ENCODE peak calls at places on chromosomes 7 and 10, in seven cellular contexts. E is cardiac muscle cell; G is lung; X is CD4-positive, CD25-positive, alpha-beta regulatory T cell; Q is heart left ventricle; S is heart right ventricle; D is aorta. O is an unnamed sample.
A peak's percentile ranks its signal among the peaks of the same experiment; 100 is the strongest.

GRCh38 chr10:18195060-18195799 is 55.0 kb downstream of the CACNB2 start:
- DNase-seq in E (peak; percentile 17), G (no peak), X (no peak), Q (no peak), S (no peak), D (no peak), O (peak; percentile 77)

GRCh38 chr10:27742195-27742925 is 3.3 kb downstream of the MKX start:
- DNase-seq in E (peak; percentile 87), G (peak; percentile 81), X (peak; percentile 72), Q (peak; percentile 71), S (peak; percentile 75), D (peak; percentile 94), O (peak; percentile 87)

GRCh38 chr7:81484266-81484665 is 285.6 kb downstream of the HGF start:
- DNase-seq in E (peak; percentile 92), G (no peak), X (no peak), Q (peak; percentile 61), S (peak; percentile 30), D (peak; percentile 72), O (peak; percentile 79)

GRCh38 chr10:43036581-43037428 is 40.1 kb upstream of the RET start:
- DNase-seq in E (no peak), G (no peak), X (no peak), Q (no peak), S (no peak), D (no peak), O (no peak)

GRCh38 chr10:27192284-27192683 is 37.1 kb downstream of the MASTL start:
- DNase-seq in E (peak; percentile 92), G (no peak), X (no peak), Q (no peak), S (no peak), D (no peak), O (no peak)

GRCh38 chr10:11411926-11412545 is 199.4 kb downstream of the USP6NL start:
- DNase-seq in E (peak; percentile 7), G (no peak), X (peak; percentile 18), Q (no peak), S (no peak), D (no peak), O (peak; percentile 54)

GRCh38 chr10:63390521-63390920 is 75.3 kb downstream of the JMJD1C start:
- DNase-seq in E (no peak), G (no peak), X (peak; percentile 5), Q (no peak), S (no peak), D (no peak), O (no peak)

GRCh38 chr7:128068785-128069184 is 37.5 kb upstream of the LRRC4 start:
- DNase-seq in E (no peak), G (no peak), X (no peak), Q (no peak), S (no peak), D (no peak), O (no peak)

GRCh38 chr7:8111282-8111681 is 142.7 kb downstream of the GLCCI1 start:
- DNase-seq in E (no peak), G (no peak), X (no peak), Q (no peak), S (no peak), D (no peak), O (no peak)

GRCh38 chr7:75867390-75867717 is 11.5 kb upstream of the RHBDD2 start:
- DNase-seq in E (no peak), G (no peak), X (no peak), Q (no peak), S (no peak), D (no peak), O (no peak)

DNA sequence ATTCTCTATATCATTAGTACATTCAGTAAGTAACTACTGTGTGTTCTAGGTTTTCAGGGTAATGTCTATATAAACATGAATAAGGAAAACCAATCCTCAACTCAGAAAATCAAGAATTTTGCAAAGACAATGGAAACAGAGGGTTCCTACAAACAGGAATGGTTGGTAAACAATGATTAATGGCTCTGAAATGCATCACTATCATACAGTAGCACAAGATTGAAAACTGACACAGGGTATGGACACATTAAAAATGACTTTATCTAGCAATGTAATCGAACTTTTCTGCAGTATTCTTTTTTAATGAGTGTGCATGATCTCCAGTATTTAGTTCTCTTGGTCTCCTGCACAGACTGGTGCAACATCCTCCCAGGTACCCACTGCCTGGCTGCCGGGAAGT is 15.9 kb downstream of the GRB10 start:
- DNase-seq in E (no peak), G (no peak), X (no peak), Q (no peak), S (no peak), D (no peak), O (no peak)
- H3K4me1 ChIP-seq in E (no peaks in the 10 kb centered on the region), G (peaks cover 21% of the 10 kb centered on the region), X (no peaks in the 10 kb centered on the region), Q (peaks cover 16% of the 10 kb centered on the region), S (peaks cover 25% of the 10 kb centered on the region), D (peaks cover 5% of the 10 kb centered on the region), O (no peaks in the 10 kb centered on the region)

GRCh38 chr7:1757601-1758000 is 87.5 kb downstream of the ELFN1 start:
- DNase-seq in E (no peak), G (no peak), X (no peak), Q (no peak), S (no peak), D (peak; percentile 54), O (no peak)
- H3K4me3 ChIP-seq in E (no peak overlapping the region), G (no peak overlapping the region), X (no peak overlapping the region), Q (no peak overlapping the region), S (no peak overlapping the region), D (no peak overlapping the region), O (no peak overlapping the region)

GRCh38 chr10:69451209-69451783 is at the start of gene TSPAN15:
- DNase-seq in E (peak; percentile 82), G (peak; percentile 90), X (peak; percentile 88), Q (peak; percentile 93), S (peak; percentile 94), D (peak; percentile 95), O (peak; percentile 91)

GRCh38 chr10:69452676-69453415 is 1.6 kb downstream of the TSPAN15 start:
- DNase-seq in E (no peak), G (no peak), X (no peak), Q (no peak), S (no peak), D (no peak), O (no peak)

GRCh38 chr10:69446650-69447151 is 4.6 kb upstream of the TSPAN15 start:
- DNase-seq in E (peak; percentile 80), G (no peak), X (peak; percentile 29), Q (no peak), S (no peak), D (no peak), O (no peak)

GRCh38 chr10:69451784-69452251 is 553 bp downstream of the TSPAN15 start:
- DNase-seq in E (no peak), G (peak; percentile 73), X (peak; percentile 25), Q (no peak), S (peak; percentile 27), D (no peak), O (no peak)

DNA sequence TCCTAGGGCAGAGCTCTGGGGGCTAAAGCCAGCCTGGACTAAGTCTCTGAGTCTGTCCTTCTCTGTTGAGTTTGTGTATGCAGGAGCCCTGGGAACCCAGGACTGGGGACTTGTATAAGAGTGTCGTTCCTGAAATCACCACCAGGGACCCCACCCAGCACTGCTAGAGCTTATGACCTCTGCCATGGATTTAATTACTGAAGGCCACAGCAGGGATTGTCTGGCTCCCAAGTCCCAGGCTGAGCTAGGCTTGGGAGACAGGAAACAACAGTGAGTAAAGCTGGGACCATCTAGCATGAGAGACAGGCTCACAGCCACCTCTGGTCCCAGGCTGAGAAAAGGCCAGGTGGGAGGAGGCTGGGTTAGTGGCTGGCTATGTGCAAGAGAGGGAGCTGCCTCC is 1.4 kb upstream of the TSPAN15 start:
- DNase-seq in E (peak; percentile 64), G (peak; percentile 54), X (peak; percentile 78), Q (peak; percentile 56), S (no peak), D (no peak), O (peak; percentile 52)
- H3K4me1 ChIP-seq in E (peaks cover 27% of the 10 kb centered on the region), G (peaks cover 19% of the 10 kb centered on the region), X (peaks cover 13% of the 10 kb centered on the region), Q (peaks cover 13% of the 10 kb centered on the region), S (peaks cover 32% of the 10 kb centered on the region), D (no peaks in the 10 kb centered on the region), O (peaks cover 9% of the 10 kb centered on the region)

GRCh38 chr10:80264081-80265056 is 25.1 kb downstream of the MAT1A start:
- DNase-seq in E (no peak), G (no peak), X (no peak), Q (no peak), S (no peak), D (no peak), O (no peak)
- H3K4me3 ChIP-seq in E (no peak overlapping the region), G (no peak overlapping the region), X (no peak overlapping the region), Q (no peak overlapping the region), S (no peak overlapping the region), D (no peak overlapping the region), O (no peak overlapping the region)

GRCh38 chr7:47377741-47378140 is 204.2 kb downstream of the TNS3 start:
- DNase-seq in E (no peak), G (no peak), X (no peak), Q (no peak), S (no peak), D (no peak), O (no peak)
- H3K4me1 ChIP-seq in E (peaks cover 14% of the 10 kb centered on the region), G (peaks cover 17% of the 10 kb centered on the region), X (no peaks in the 10 kb centered on the region), Q (peaks cover 35% of the 10 kb centered on the region), S (peaks cover 23% of the 10 kb centered on the region), D (peaks cover 5% of the 10 kb centered on the region), O (no peaks in the 10 kb centered on the region)

DNA sequence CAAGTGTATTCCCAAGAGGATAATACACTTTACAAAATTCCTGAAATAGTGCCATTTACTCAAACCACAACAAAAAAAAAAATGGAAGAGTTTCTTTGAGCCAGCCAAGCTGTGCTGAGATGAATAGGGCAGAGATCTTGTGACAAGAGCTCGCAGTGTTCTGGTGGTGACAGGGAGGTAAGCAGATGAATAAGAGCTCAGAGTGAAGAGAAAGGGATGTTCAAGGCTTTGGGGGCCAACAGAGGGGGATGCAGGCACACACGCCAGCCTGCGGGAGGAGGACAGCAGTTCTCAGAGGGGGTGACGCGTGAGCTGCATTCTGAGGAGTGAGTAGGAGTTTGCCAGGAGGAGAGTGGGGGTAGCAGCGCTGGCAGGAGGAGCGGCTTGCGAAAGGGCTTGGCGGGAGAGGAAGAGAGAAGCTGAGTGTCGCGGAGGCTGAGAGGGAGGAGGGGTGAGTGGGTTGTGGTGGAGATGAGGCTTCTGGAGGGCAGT is 194.4 kb upstream of the IMMP2L start:
- DNase-seq in E (peak; percentile 91), G (peak; percentile 64), X (no peak), Q (peak; percentile 35), S (peak; percentile 63), D (peak; percentile 88), O (peak; percentile 79)
- H3K4me3 ChIP-seq in E (no peak overlapping the region), G (no peak overlapping the region), X (no peak overlapping the region), Q (no peak overlapping the region), S (peak overlapping the region; percentile 4), D (no peak overlapping the region), O (peak overlapping the region; percentile 20)

DNA sequence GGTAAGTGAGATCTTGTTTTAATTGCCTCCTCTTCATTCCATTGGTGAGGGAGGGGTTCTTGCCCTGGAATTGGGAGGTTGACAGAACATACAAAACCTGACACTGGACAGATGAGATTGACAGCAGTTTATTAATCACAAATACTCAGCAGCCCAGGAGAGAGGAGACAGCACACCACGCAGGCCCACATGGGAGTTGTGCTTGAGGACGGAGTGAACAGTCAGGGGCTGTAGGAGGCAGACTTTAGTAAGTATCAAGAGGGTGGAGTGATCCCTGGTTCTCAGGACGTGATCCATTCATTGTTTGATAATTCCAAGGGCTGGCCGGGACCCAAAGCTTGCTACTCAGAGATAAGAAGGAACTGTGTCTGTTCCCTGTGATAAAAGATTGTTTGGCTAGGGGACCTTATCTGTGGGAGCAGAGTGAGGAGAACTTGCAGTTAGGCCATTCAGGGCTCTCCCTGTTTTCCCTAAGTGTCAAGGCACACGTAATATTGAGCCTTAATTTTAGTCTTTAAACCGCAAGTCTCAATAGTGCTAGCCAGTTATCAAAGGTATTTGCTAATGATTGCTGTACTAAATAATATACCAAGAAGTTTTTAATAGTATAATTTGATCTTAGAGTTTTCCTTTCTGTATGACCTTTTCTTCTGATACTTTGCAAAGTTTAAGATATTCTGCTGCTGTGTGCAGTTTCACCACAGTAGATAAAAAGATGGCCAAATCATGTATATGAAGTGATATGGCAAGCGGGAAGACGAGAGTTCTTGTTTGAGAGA is 14.5 kb downstream of the CAPZA2 start:
- DNase-seq in E (peak; percentile 74), G (peak; percentile 51), X (no peak), Q (peak; percentile 70), S (peak; percentile 61), D (no peak), O (no peak)
- H3K4me1 ChIP-seq in E (peaks cover 60% of the 10 kb centered on the region), G (peaks cover 2% of the 10 kb centered on the region), X (peaks cover 27% of the 10 kb centered on the region), Q (peaks cover 39% of the 10 kb centered on the region), S (peaks cover 78% of the 10 kb centered on the region), D (peaks cover 15% of the 10 kb centered on the region), O (peaks cover 1% of the 10 kb centered on the region)